ENCODE peak calls at places on chromosomes 1 and 21, in seven cellular contexts. N, E, W, A, F, M and H are unnamed samples.

GRCh38 chr21:33135925-33136324 is 66.0 kb downstream of the OLIG1 start:
- DNase-seq in M (no peak), E (no peak), N (no peak), F (no peak), A (no peak), W (no peak), H (no peak)

GRCh38 chr1:179146916-179147315 is 65.0 kb downstream of the TOR3A start:
- DNase-seq in F (no peak), W (no peak), M (no peak), E (no peak), A (no peak), N (no peak), H (peak)

GRCh38 chr1:223135176-223135575 is 7.9 kb downstream of the TLR5 start:
- DNase-seq in A (no peak), W (no peak), M (no peak), N (no peak), F (no peak), E (no peak), H (peak)

GRCh38 chr1:36160949-36161485 is 5.1 kb downstream of the MAP7D1 start:
- DNase-seq in F (peak), A (no peak), N (peak), W (peak), E (no peak), M (no peak), H (peak)

GRCh38 chr1:45945426-45945825 is 142.0 kb downstream of the MAST2 start:
- DNase-seq in A (no peak), W (peak), M (no peak), E (no peak), N (no peak), F (no peak), H (peak)

GRCh38 chr21:38954450-38955059 is 148.8 kb downstream of the ETS2 start:
- DNase-seq in N (no peak), M (no peak), E (no peak), W (no peak), A (no peak), F (no peak), H (no peak)

GRCh38 chr1:214281030-214281901 is at the start of gene SMYD2:
- DNase-seq in W (peak), M (peak), E (no peak), F (peak), N (peak), A (peak), H (peak)

GRCh38 chr1:162019436-162019835 is 4.2 kb downstream of the OLFML2B start:
- DNase-seq in N (no peak), F (no peak), E (no peak), W (no peak), A (no peak), M (no peak), H (no peak)

GRCh38 chr21:35005077-35005476 is 44.0 kb downstream of the RUNX1 start:
- DNase-seq in M (no peak), W (peak), E (no peak), F (no peak), N (no peak), A (no peak), H (peak)

GRCh38 chr1:183330335-183330734 is 87.8 kb downstream of the NMNAT2 start:
- DNase-seq in A (no peak), M (no peak), N (no peak), W (no peak), F (peak), E (no peak), H (no peak)

GRCh38 chr1:21149430-21149861 is 27.3 kb downstream of the EIF4G3 start:
- DNase-seq in F (no peak), M (no peak), E (no peak), A (no peak), W (peak), N (peak), H (peak)

GRCh38 chr1:102837551-102837950 is 270.8 kb downstream of the COL11A1 start:
- DNase-seq in F (no peak), M (no peak), E (no peak), N (no peak), A (no peak), W (no peak), H (no peak)

GRCh38 chr1:225735252-225736149 is 42.1 kb upstream of the SRP9 start:
- DNase-seq in E (no peak), W (peak), M (no peak), A (no peak), N (peak), F (no peak), H (peak)

GRCh38 chr1:17596651-17597509 is 57.4 kb downstream of the ARHGEF10L start:
- DNase-seq in M (no peak), W (peak), N (peak), F (no peak), E (no peak), A (no peak), H (no peak)

GRCh38 chr1:51661081-51661518 is 44.2 kb downstream of the OSBPL9 start:
- DNase-seq in N (no peak), F (no peak), W (peak), M (no peak), E (no peak), A (peak), H (peak)

GRCh38 chr1:166302919-166303758 is 136.3 kb upstream of the FAM78B start:
- DNase-seq in W (no peak), A (no peak), F (no peak), M (no peak), N (no peak), E (no peak), H (no peak)

GRCh38 chr1:166300767-166301166 is 134.0 kb upstream of the FAM78B start:
- DNase-seq in A (no peak), N (no peak), W (no peak), E (no peak), F (no peak), M (no peak), H (no peak)

GRCh38 chr1:166297993-166298392 is 131.2 kb upstream of the FAM78B start:
- DNase-seq in M (no peak), W (no peak), N (no peak), A (no peak), F (no peak), E (no peak), H (no peak)
- H2AK5ac ChIP-seq in M (no peak), W (no peak), N (no peak), A (no peak), F (no peak), E (no peak), H (no peak)

DNA sequence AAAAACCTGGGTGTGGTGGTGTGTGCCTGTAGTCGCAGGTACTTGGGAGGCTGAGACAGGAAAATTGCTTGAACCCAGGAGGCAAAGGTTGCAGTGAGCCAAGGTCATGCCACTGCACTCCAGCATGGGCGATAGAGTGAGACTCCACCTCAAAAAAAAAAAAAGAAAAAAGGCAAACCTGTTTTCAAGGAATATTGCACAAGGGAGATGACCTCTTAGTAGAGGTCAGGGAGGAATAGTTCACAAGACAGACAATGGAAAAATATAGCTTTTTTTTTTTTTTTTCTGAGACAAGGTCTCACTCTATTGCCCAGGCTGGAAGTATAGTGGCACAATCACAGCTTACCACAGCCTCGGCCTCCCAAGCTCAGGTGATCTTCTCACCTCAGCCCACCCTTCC is 22.5 kb upstream of the SUCO start:
- DNase-seq in F (no peak), W (no peak), M (no peak), N (no peak), E (no peak), A (no peak), H (no peak)
- H2AK5ac ChIP-seq in F (no peak), W (no peak), M (no peak), N (no peak), E (no peak), A (no peak), H (no peak)

DNA sequence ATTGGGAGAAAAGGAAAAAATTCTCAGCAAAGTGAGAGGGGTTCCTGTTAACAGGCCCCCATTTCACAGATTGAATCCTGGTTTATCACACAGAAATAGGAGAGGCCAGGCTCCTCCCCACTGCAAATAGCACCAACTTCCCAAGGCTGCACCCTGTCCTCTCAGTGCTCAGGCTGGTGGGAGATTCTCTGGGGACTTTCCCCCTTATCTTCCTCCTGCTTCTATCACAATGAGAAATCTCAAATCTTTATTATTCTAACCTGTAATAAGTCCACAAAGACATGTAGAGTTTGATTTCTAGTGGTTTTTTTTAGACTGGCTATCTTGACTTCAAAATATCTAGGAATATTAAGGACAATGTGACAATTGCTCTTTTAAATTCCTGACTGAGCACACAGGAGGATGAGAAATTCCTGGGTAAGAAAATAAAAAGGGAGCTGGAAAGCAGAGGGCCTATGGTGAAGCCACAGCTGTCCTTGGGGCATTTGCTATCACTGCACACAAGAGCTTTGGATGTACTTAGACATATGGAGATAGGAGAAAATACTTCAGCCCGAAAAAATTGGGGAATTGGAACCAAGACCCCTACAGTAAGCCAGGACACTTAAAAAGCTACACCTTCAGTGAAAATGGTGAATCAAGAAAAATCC is 66.1 kb upstream of the C1orf105 start:
- DNase-seq in M (no peak), F (no peak), N (no peak), W (no peak), E (no peak), A (no peak), H (no peak)
- H2AK5ac ChIP-seq in M (no peak), F (no peak), N (no peak), W (peak), E (no peak), A (peak), H (no peak)

GRCh38 chr1:204885790-204886189 is 15.1 kb downstream of the NFASC start:
- DNase-seq in N (no peak), A (no peak), M (no peak), E (no peak), F (no peak), W (no peak), H (no peak)
- H2AK5ac ChIP-seq in N (no peak), A (no peak), M (no peak), E (no peak), F (no peak), W (no peak), H (no peak)

GRCh38 chr1:94067196-94067595 is 53.8 kb downstream of the ABCA4 start:
- DNase-seq in A (no peak), E (no peak), M (no peak), F (no peak), W (peak), N (no peak), H (peak)
- H2AK5ac ChIP-seq in A (no peak), E (no peak), M (no peak), F (no peak), W (no peak), N (no peak), H (no peak)

DNA sequence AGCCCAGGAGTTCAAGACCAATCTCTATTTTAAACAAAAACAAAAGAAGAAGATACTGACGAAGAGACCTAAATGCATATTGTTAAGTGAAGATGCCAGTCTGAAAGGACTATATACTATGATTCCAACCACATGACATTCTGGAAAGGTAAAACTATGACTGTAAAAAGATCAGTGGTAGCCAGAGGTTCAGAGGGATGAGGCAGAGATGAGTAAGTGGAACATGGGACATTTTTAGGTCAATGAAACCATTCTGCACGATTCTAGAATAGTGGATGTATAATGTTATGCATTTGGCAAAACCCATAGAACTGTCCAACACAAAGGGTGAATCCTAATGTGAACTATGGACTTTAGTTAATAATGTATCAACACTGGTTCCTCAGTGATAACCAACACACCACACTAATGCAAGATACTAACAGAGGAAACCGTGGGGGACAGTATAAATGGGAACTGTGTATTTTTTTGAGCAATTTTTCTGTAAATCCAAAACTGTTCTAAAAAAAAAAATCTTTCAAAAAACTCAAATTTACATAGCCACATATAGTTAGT is 8.2 kb downstream of the RC3H1 start:
- DNase-seq in N (no peak), E (no peak), A (no peak), F (no peak), M (no peak), W (no peak), H (peak)
- H2AK5ac ChIP-seq in N (no peak), E (no peak), A (no peak), F (no peak), M (no peak), W (no peak), H (no peak)

GRCh38 chr1:163145435-163145834 is 57.3 kb downstream of the RGS5 start:
- DNase-seq in N (no peak), E (no peak), M (no peak), W (no peak), A (no peak), F (no peak), H (no peak)
- H2AK5ac ChIP-seq in N (no peak), E (no peak), M (no peak), W (no peak), A (no peak), F (no peak), H (no peak)

GRCh38 chr1:244316986-244317655 is 134.6 kb downstream of the ADSS2 start:
- DNase-seq in M (no peak), A (no peak), N (no peak), F (no peak), E (no peak), W (no peak), H (no peak)
- H2AK5ac ChIP-seq in M (peak), A (no peak), N (no peak), F (no peak), E (no peak), W (no peak), H (no peak)

GRCh38 chr1:191086910-191087309 is 609.2 kb upstream of the BRINP3 start:
- DNase-seq in W (no peak), E (no peak), F (no peak), M (no peak), A (no peak), N (no peak), H (no peak)
- H2AK5ac ChIP-seq in W (no peak), E (no peak), F (no peak), M (no peak), A (no peak), N (no peak), H (no peak)

GRCh38 chr1:181092883-181093282 is 4.4 kb downstream of the IER5 start:
- DNase-seq in M (no peak), W (no peak), F (no peak), E (no peak), A (no peak), N (no peak), H (no peak)

GRCh38 chr1:181095260-181095659 is 6.8 kb downstream of the IER5 start:
- DNase-seq in E (no peak), M (no peak), W (no peak), N (no peak), A (no peak), F (no peak), H (no peak)

GRCh38 chr1:181094813-181095212 is 6.3 kb downstream of the IER5 start:
- DNase-seq in A (peak), N (peak), F (no peak), W (peak), M (no peak), E (no peak), H (peak)

GRCh38 chr1:181095763-181096184 is 7.3 kb downstream of the IER5 start:
- DNase-seq in N (no peak), W (no peak), M (no peak), E (no peak), A (no peak), F (no peak), H (no peak)

GRCh38 chr1:181094402-181094801 is 5.9 kb downstream of the IER5 start:
- DNase-seq in E (no peak), N (no peak), F (no peak), M (no peak), A (no peak), W (peak), H (no peak)
- H2AK5ac ChIP-seq in E (no peak), N (no peak), F (no peak), M (no peak), A (no peak), W (peak), H (peak)